ENCODE peak calls at places on chromosomes 16 and 17, in six cellular contexts. S, P, C, A, B and W are unnamed samples.

GRCh38 chr16:71647391-71647790 is 21.4 kb downstream of the MARVELD3 start:
- DNase-seq in P (no peak), A (no peak), C (no peak), B (no peak), S (no peak), W (no peak)

GRCh38 chr17:5516060-5516792 is 29.9 kb downstream of the MIS12 start:
- DNase-seq in A (no peak), B (no peak), P (no peak), S (no peak), C (no peak), W (no peak)

GRCh38 chr17:78806451-78806850 is 24.4 kb upstream of the CYTH1 start:
- DNase-seq in P (no peak), A (no peak), B (no peak), S (no peak), C (no peak), W (no peak)

GRCh38 chr17:77890771-77891170 is 67.7 kb upstream of the TNRC6C start:
- DNase-seq in P (no peak), B (no peak), S (no peak), A (no peak), C (no peak), W (no peak)

GRCh38 chr17:12376276-12376675 is 289.4 kb upstream of the MYOCD start:
- DNase-seq in A (no peak), B (no peak), S (no peak), C (no peak), P (no peak), W (no peak)

GRCh38 chr16:71542377-71542776 is 16.2 kb downstream of the CHST4 start:
- DNase-seq in S (no peak), P (peak), A (peak), B (no peak), C (peak), W (peak)

GRCh38 chr17:44846206-44846605 is 1.5 kb upstream of the HIGD1B start:
- DNase-seq in A (no peak), C (no peak), P (no peak), B (no peak), S (no peak), W (no peak)

GRCh38 chr17:82854226-82854625 is 14.4 kb upstream of the ZNF750 start:
- DNase-seq in P (no peak), B (no peak), C (no peak), A (no peak), S (no peak), W (no peak)

GRCh38 chr16:60107467-60107866 is 1373.4 kb upstream of the GOT2 start:
- DNase-seq in C (no peak), B (no peak), A (no peak), S (no peak), P (no peak), W (no peak)

GRCh38 chr16:11175850-11176341 is 80.1 kb downstream of the SOCS1 start:
- DNase-seq in S (no peak), A (no peak), B (no peak), P (no peak), C (no peak), W (no peak)